ENCODE peak calls at places on chromosomes 16 and 17, in seven cellular contexts. A is IMR-90; H is cardiac muscle cell; F is ovary; W is thoracic aorta; Q is HepG2; J is CD8-positive, alpha-beta T cell. S is an unnamed sample.

GRCh38 chr17:33234930-33235685 is 58.0 kb downstream of the ASIC2 start:
- DNase-seq in A (peak), H (no peak), F (peak), W (peak), Q (no peak), J (no peak), S (peak)

GRCh38 chr17:9002610-9003354 is 18.5 kb upstream of the NTN1 start:
- DNase-seq in A (no peak), H (peak), F (no peak), W (no peak), Q (no peak), J (no peak), S (no peak)

GRCh38 chr16:77376358-77376757 is 58.5 kb downstream of the ADAMTS18 start:
- DNase-seq in A (no peak), H (no peak), F (no peak), W (no peak), Q (no peak), J (no peak), S (no peak)

GRCh38 chr17:3610523-3610922 is 1.3 kb upstream of the TRPV1 start:
- DNase-seq in A (no peak), H (no peak), F (no peak), W (no peak), Q (no peak), J (no peak), S (no peak)

GRCh38 chr17:44546711-44547606 is 10.3 kb upstream of the FZD2 start:
- DNase-seq in A (peak), H (no peak), F (no peak), W (no peak), Q (no peak), J (no peak), S (no peak)

GRCh38 chr16:52545157-52545543 is 1.8 kb downstream of the TOX3 start:
- DNase-seq in A (no peak), H (peak), F (no peak), W (no peak), Q (no peak), J (no peak), S (no peak)

GRCh38 chr16:87180069-87180468 is 137.1 kb downstream of the C16orf95 start:
- DNase-seq in A (no peak), H (no peak), F (no peak), W (no peak), Q (no peak), J (no peak), S (no peak)

GRCh38 chr16:13316008-13316407 is 414.6 kb downstream of the SHISA9 start:
- DNase-seq in A (no peak), H (no peak), F (no peak), W (no peak), Q (no peak), J (no peak), S (no peak)

GRCh38 chr17:59378621-59379194 is 47.3 kb downstream of the YPEL2 start:
- DNase-seq in A (peak), H (no peak), F (no peak), W (no peak), Q (no peak), J (no peak), S (no peak)

GRCh38 chr17:44464037-44464436 is 39.2 kb downstream of the GPATCH8 start:
- DNase-seq in A (peak), H (no peak), F (no peak), W (no peak), Q (no peak), J (no peak), S (no peak)

GRCh38 chr17:58153046-58153445 is 4.9 kb downstream of the OR4D1 start:
- DNase-seq in A (no peak), H (no peak), F (no peak), W (no peak), Q (no peak), J (peak), S (no peak)

GRCh38 chr17:66625321-66625767 is 209.6 kb upstream of the CACNG5 start:
- DNase-seq in A (peak), H (no peak), F (no peak), W (no peak), Q (peak), J (no peak), S (no peak)

GRCh38 chr16:84988328-84989080 is 22.8 kb downstream of the ZDHHC7 start:
- DNase-seq in A (no peak), H (no peak), F (no peak), W (no peak), Q (no peak), J (no peak), S (no peak)

GRCh38 chr16:47311738-47312505 is 148.9 kb downstream of the ITFG1 start:
- DNase-seq in A (peak), H (no peak), F (no peak), W (no peak), Q (no peak), J (no peak), S (peak)

GRCh38 chr16:21598676-21599157 is 660 bp upstream of the METTL9 start:
- DNase-seq in A (no peak), H (no peak), F (no peak), W (no peak), Q (no peak), J (no peak), S (no peak)

GRCh38 chr17:19578545-19578944 is 44.9 kb downstream of the SLC47A1 start:
- DNase-seq in A (no peak), H (no peak), F (no peak), W (no peak), Q (no peak), J (no peak), S (no peak)

GRCh38 chr16:23755484-23755809 is 621 bp downstream of the CHP2 start:
- DNase-seq in A (no peak), H (no peak), F (no peak), W (no peak), Q (no peak), J (no peak), S (no peak)

GRCh38 chr17:4596636-4597380 is 12.5 kb downstream of the SMTNL2 start:
- DNase-seq in A (no peak), H (no peak), F (no peak), W (no peak), Q (no peak), J (no peak), S (no peak)

GRCh38 chr16:85648782-85649181 is 35.7 kb downstream of the GSE1 start:
- DNase-seq in A (peak), H (no peak), F (no peak), W (no peak), Q (no peak), J (no peak), S (no peak)

GRCh38 chr16:89281189-89281577 is 63.7 kb downstream of the ZNF778 start:
- DNase-seq in A (no peak), H (no peak), F (no peak), W (no peak), Q (no peak), J (no peak), S (no peak)

GRCh38 chr16:4693956-4694663 is 748 bp downstream of the NUDT16L1 start:
- DNase-seq in A (peak), H (peak), F (peak), W (no peak), Q (no peak), J (peak), S (peak)

GRCh38 chr17:80386341-80386740 is 28.6 kb upstream of the ENDOV start:
- DNase-seq in A (no peak), H (no peak), F (no peak), W (no peak), Q (no peak), J (no peak), S (no peak)

GRCh38 chr17:18141210-18141803 is 32.8 kb downstream of the MYO15A start:
- DNase-seq in A (peak), H (peak), F (no peak), W (no peak), Q (peak), J (peak), S (peak)

GRCh38 chr17:64393000-64393402 is 2.3 kb upstream of the PECAM1 start:
- DNase-seq in A (no peak), H (no peak), F (no peak), W (no peak), Q (no peak), J (no peak), S (no peak)

GRCh38 chr16:57479422-57480126 is 6.7 kb downstream of the DOK4 start:
- DNase-seq in A (peak), H (peak), F (peak), W (no peak), Q (peak), J (no peak), S (no peak)
- H3K27ac ChIP-seq in A (no peak), H (peak), F (peak), W (peak), Q (peak), J (no peak), S (no peak)

DNA sequence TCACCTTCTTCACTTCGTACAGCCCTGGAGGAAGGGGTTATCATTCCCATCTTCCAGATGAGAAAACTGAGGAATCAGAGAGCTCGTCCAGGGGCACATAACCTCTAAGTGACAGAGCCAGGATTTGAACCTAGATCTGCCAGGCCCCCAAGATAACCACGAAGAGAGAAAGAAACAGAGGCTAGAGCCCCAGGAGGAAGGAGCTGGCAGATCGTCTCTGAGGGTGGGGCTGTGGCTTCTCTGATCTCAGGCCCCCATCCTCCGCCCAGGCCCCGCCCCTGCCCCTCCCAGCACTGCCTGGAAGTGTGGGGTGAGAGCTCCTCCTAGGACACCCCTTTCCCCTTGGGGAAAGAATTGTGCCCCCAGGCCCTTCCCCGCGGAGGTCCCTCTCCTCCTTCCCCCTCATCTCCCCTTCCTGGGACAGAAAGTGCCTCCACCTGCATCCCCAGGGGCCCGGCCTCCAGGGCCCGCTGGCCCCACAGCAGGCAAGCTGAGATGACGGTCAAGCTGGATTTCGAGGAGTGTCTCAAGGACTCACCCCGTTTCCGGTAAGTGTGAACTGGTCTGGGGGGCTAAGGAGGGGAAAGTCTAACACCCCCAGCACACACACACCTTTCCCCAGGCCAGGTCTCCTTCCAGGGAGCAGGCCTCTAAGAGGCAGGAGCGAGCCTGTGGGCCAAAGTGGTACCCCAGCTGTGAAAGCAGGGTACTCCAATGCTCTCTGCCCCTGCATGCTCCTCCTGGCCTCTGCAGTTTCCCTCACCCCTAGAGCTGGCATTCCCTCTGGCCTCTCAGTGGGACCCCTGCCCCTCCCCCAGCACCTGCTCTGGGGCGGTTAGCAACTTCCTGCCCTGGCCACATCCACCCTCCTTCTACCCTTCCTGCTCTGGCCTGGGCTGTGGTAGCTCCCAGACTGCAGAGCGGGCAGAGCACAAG is at the start of gene ACAP1:
- DNase-seq in A (no peak), H (no peak), F (no peak), W (no peak), Q (no peak), J (peak), S (no peak)
- H3K27ac ChIP-seq in A (no peak), H (no peak), F (no peak), W (no peak), Q (no peak), J (peak), S (no peak)

GRCh38 chr16:50603206-50604064 is 55.2 kb downstream of the NKD1 start:
- DNase-seq in A (no peak), H (no peak), F (peak), W (peak), Q (no peak), J (no peak), S (no peak)
- H3K27ac ChIP-seq in A (no peak), H (no peak), F (peak), W (peak), Q (peak), J (no peak), S (no peak)

GRCh38 chr16:69186642-69187386 is at the start of gene SNTB2:
- DNase-seq in A (peak), H (peak), F (peak), W (peak), Q (peak), J (peak), S (peak)
- H3K27ac ChIP-seq in A (peak), H (peak), F (peak), W (peak), Q (peak), J (peak), S (peak)

DNA sequence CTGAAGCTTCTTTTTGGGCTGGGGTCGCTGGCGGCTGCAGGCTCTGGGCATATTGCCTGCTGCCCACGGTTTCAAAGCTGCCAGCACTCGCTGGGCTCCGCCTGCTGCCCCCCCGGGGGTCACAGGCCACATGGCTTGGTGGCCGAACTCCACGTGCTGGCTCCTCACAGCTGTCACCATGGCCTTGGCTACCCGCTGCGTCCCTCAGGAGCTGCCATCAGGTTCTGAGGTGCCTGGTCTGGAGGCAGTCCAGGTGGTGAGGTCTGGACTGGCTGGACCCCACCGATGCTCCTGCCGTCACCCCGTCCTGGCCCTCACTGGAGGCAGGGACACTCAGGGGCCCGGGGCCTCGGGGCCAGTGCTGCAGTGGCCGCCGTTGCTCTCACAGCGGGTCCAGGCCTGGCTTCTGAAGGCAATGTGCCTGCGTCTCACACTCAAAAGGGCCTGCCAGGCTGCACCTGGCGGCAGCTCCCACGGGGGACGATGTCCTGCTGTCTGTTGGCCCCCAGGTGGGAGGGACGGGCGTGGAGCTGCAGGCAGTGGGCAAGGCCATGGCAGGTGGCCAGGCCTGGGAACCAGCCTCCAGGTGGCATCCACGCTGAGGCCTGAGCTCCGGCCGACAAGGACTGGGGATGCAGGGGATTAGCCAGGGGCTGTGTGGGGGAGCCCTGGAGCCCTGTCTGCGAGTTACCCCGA is 13.3 kb downstream of the CAPN15 start:
- DNase-seq in A (no peak), H (no peak), F (no peak), W (no peak), Q (no peak), J (no peak), S (no peak)
- H3K27ac ChIP-seq in A (no peak), H (no peak), F (no peak), W (no peak), Q (no peak), J (no peak), S (no peak)

DNA sequence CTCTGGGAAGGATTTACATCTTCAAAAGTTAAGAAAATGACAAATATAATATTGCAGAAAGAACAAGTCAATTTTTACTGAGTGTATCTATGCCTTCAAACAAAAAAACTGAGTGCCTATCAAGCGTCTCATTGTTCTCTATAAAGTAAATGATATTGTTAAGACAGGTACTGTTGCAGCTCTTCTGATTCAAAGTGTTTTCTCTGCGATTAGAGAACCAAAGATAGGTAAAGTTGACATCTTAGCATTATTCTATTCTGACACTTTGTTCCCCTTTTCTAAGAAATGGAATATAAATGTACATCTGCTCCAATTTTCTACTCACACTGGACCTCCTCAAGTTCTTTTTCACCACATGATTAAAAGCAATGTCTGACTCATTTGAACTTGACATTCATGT is 1317.7 kb downstream of the CDH11 start:
- DNase-seq in A (no peak), H (no peak), F (no peak), W (no peak), Q (no peak), J (no peak), S (no peak)
- H3K27ac ChIP-seq in A (no peak), H (no peak), F (no peak), W (no peak), Q (no peak), J (no peak), S (no peak)